ENCODE peak calls at places on chromosomes 5 and 9, in five cellular contexts. T, Z, K, E and F are unnamed samples.

GRCh38 chr5:669111-669841 is 23.9 kb downstream of the TPPP start:
- DNase-seq in E (no peak), T (peak), K (no peak), Z (peak), F (peak)

GRCh38 chr5:97062046-97062445 is 80.4 kb downstream of the LIX1 start:
- DNase-seq in K (no peak), E (no peak), T (peak), Z (no peak), F (no peak)

GRCh38 chr5:64900618-64901017 is 131.9 kb downstream of the CWC27 start:
- DNase-seq in K (no peak), E (no peak), T (no peak), Z (no peak), F (no peak)

GRCh38 chr5:14332746-14333145 is 189.6 kb downstream of the TRIO start:
- DNase-seq in K (no peak), T (no peak), E (no peak), Z (no peak), F (no peak)

GRCh38 chr9:38142201-38142600 is 73.2 kb upstream of the SHB start:
- DNase-seq in T (no peak), K (no peak), Z (peak), E (peak), F (no peak)

GRCh38 chr5:151082976-151083651 is 2.3 kb upstream of the TNIP1 start:
- DNase-seq in E (peak), T (no peak), K (peak), Z (no peak), F (no peak)

GRCh38 chr5:150255659-150256415 is 33.7 kb downstream of the CAMK2A start:
- DNase-seq in K (no peak), E (no peak), T (peak), Z (no peak), F (no peak)

GRCh38 chr9:109725460-109725859 is 54.5 kb upstream of the PALM2AKAP2 start:
- DNase-seq in E (no peak), K (no peak), T (no peak), Z (no peak), F (no peak)

GRCh38 chr5:159975462-159976019 is 33.4 kb upstream of the TTC1 start:
- DNase-seq in E (peak), K (peak), Z (peak), T (peak), F (no peak)

GRCh38 chr9:14710804-14711203 is 11.7 kb downstream of the CER1 start:
- DNase-seq in T (no peak), E (peak), K (no peak), Z (no peak), F (no peak)

GRCh38 chr9:130268521-130269131 is 3.1 kb downstream of the HMCN2 start:
- DNase-seq in E (no peak), T (peak), K (no peak), Z (no peak), F (no peak)

GRCh38 chr9:114693248-114693895 is 11.4 kb upstream of the TEX48 start:
- DNase-seq in K (no peak), E (no peak), Z (no peak), T (no peak), F (no peak)

GRCh38 chr5:110460837-110461236 is 265.6 kb downstream of the TMEM232 start:
- DNase-seq in E (no peak), Z (no peak), K (no peak), T (no peak), F (no peak)

GRCh38 chr5:169778622-169779596 is 141.8 kb downstream of the DOCK2 start:
- DNase-seq in K (no peak), E (no peak), T (peak), Z (no peak), F (no peak)

GRCh38 chr9:34046784-34047379 is 1.8 kb downstream of the UBAP2 start:
- DNase-seq in Z (peak), E (peak), T (no peak), K (no peak), F (no peak)

GRCh38 chr9:3361115-3361514 is 164.7 kb downstream of the RFX3 start:
- DNase-seq in T (no peak), K (no peak), E (no peak), Z (no peak), F (no peak)

GRCh38 chr5:139823757-139824355 is 28.2 kb downstream of the PSD2 start:
- DNase-seq in T (no peak), E (no peak), K (no peak), Z (no peak), F (no peak)

GRCh38 chr9:91421022-91421765 is 2.4 kb downstream of the NFIL3 start:
- DNase-seq in E (peak), K (peak), T (peak), Z (peak), F (peak)

GRCh38 chr5:116738270-116738947 is 163.8 kb upstream of the SEMA6A start:
- DNase-seq in Z (no peak), K (no peak), T (peak), E (no peak), F (no peak)

GRCh38 chr9:137582286-137582860 is 3.6 kb upstream of the DPH7 start:
- DNase-seq in E (peak), K (no peak), Z (no peak), T (peak), F (peak)

GRCh38 chr5:139668924-139669680 is 21.0 kb downstream of the CXXC5 start:
- DNase-seq in Z (no peak), T (no peak), E (no peak), K (no peak), F (peak)

GRCh38 chr9:120878188-120879130 is 1.5 kb upstream of the PHF19 start:
- DNase-seq in Z (no peak), E (no peak), K (no peak), T (no peak), F (no peak)